ENCODE peak calls at places on chromosomes 16 and 17, in nine cellular contexts. J is AG09309; Q is fibroblast of pulmonary artery; S is H1; K is tibial artery; Z is CD8-positive, alpha-beta T cell; C is brain microvascular endothelial cell; M is AG10803; X is left ventricle myocardium inferior. B is an unnamed sample.

GRCh38 chr17:76013377-76013932 is 12.8 kb downstream of the CDK3 start:
- DNase-seq in J (no peak), Q (no peak), S (no peak), K (no peak), Z (no peak), C (no peak), M (no peak), X (no peak), B (no peak)

GRCh38 chr16:4320030-4320429 is 4.2 kb downstream of the GLIS2 start:
- DNase-seq in J (no peak), Q (no peak), S (no peak), K (no peak), Z (no peak), C (no peak), M (no peak), X (peak), B (no peak)

GRCh38 chr16:1911467-1912214 is 6.6 kb downstream of the HS3ST6 start:
- DNase-seq in J (no peak), Q (no peak), S (no peak), K (no peak), Z (no peak), C (no peak), M (no peak), X (no peak), B (no peak)

GRCh38 chr17:63588797-63589196 is 11.9 kb upstream of the TACO1 start:
- DNase-seq in J (no peak), Q (no peak), S (no peak), K (no peak), Z (no peak), C (no peak), M (no peak), X (no peak), B (no peak)

GRCh38 chr17:73234746-73235145 is 26.9 kb downstream of the CPSF4L start:
- DNase-seq in J (no peak), Q (no peak), S (no peak), K (no peak), Z (no peak), C (no peak), M (no peak), X (no peak), B (no peak)

GRCh38 chr17:34798581-34798980 is 162.7 kb downstream of the CCT6B start:
- DNase-seq in J (no peak), Q (no peak), S (no peak), K (no peak), Z (no peak), C (no peak), M (no peak), X (no peak), B (no peak)

GRCh38 chr17:20284575-20284974 is 182.8 kb downstream of the LGALS9B start:
- DNase-seq in J (no peak), Q (no peak), S (no peak), K (no peak), Z (no peak), C (no peak), M (no peak), X (no peak), B (no peak)

GRCh38 chr16:83393196-83393981 is 414.4 kb upstream of the HSBP1 start:
- DNase-seq in J (no peak), Q (peak), S (no peak), K (peak), Z (no peak), C (peak), M (peak), X (no peak), B (no peak)

GRCh38 chr17:70168979-70169706 is at the start of gene KCNJ2:
- DNase-seq in J (peak), Q (peak), S (peak), K (peak), Z (peak), C (peak), M (peak), X (peak), B (peak)

GRCh38 chr16:12235110-12235509 is 258.6 kb downstream of the SNX29 start:
- DNase-seq in J (no peak), Q (no peak), S (no peak), K (no peak), Z (no peak), C (no peak), M (no peak), X (no peak), B (no peak)

GRCh38 chr17:43406676-43407645 is 8.2 kb downstream of the ARL4D start:
- DNase-seq in J (no peak), Q (peak), S (no peak), K (no peak), Z (no peak), C (peak), M (peak), X (no peak), B (no peak)

GRCh38 chr16:86308514-86308913 is 201.8 kb upstream of the FOXF1 start:
- DNase-seq in J (no peak), Q (no peak), S (no peak), K (no peak), Z (no peak), C (no peak), M (no peak), X (no peak), B (no peak)

GRCh38 chr16:49620158-49620867 is 235.6 kb downstream of the ZNF423 start:
- DNase-seq in J (no peak), Q (peak), S (no peak), K (peak), Z (no peak), C (peak), M (peak), X (peak), B (no peak)

GRCh38 chr17:40089085-40089895 is 11.1 kb downstream of the NR1D1 start:
- DNase-seq in J (no peak), Q (no peak), S (no peak), K (peak), Z (no peak), C (no peak), M (no peak), X (no peak), B (no peak)

GRCh38 chr16:2468725-2469398 is 2.2 kb upstream of the NTN3 start:
- DNase-seq in J (no peak), Q (no peak), S (peak), K (no peak), Z (no peak), C (no peak), M (no peak), X (no peak), B (peak)

GRCh38 chr16:68073902-68074760 is 11.0 kb upstream of the NFATC3 start:
- DNase-seq in J (no peak), Q (no peak), S (peak), K (no peak), Z (no peak), C (no peak), M (no peak), X (no peak), B (no peak)

GRCh38 chr17:65301184-65301583 is 164.0 kb downstream of the RGS9 start:
- DNase-seq in J (no peak), Q (no peak), S (no peak), K (no peak), Z (no peak), C (no peak), M (no peak), X (no peak), B (no peak)

GRCh38 chr16:89039756-89040155 is 53.9 kb upstream of the ACSF3 start:
- DNase-seq in J (no peak), Q (no peak), S (no peak), K (no peak), Z (no peak), C (no peak), M (no peak), X (no peak), B (no peak)

GRCh38 chr17:42673885-42674754 is 2.7 kb downstream of the PLEKHH3 start:
- DNase-seq in J (no peak), Q (peak), S (peak), K (peak), Z (no peak), C (no peak), M (peak), X (peak), B (no peak)

GRCh38 chr17:38982858-38983746 is 15.9 kb upstream of the FBXO47 start:
- DNase-seq in J (no peak), Q (peak), S (peak), K (peak), Z (peak), C (peak), M (peak), X (no peak), B (no peak)

GRCh38 chr17:57809879-57810278 is 40.0 kb downstream of the MRPS23 start:
- DNase-seq in J (no peak), Q (no peak), S (no peak), K (no peak), Z (no peak), C (no peak), M (no peak), X (no peak), B (no peak)

GRCh38 chr17:29771561-29771960 is 148.8 kb upstream of the CORO6 start:
- DNase-seq in J (no peak), Q (no peak), S (no peak), K (no peak), Z (no peak), C (no peak), M (no peak), X (no peak), B (no peak)

GRCh38 chr16:88415381-88416323 is 32.9 kb downstream of the ZNF469 start:
- DNase-seq in J (no peak), Q (no peak), S (no peak), K (no peak), Z (no peak), C (no peak), M (no peak), X (no peak), B (peak)

GRCh38 chr16:30925646-30926332 is 2.4 kb downstream of the FBXL19 start:
- DNase-seq in J (no peak), Q (no peak), S (no peak), K (no peak), Z (no peak), C (no peak), M (no peak), X (no peak), B (no peak)

GRCh38 chr16:82282662-82283061 is 112.6 kb upstream of the MPHOSPH6 start:
- DNase-seq in J (no peak), Q (no peak), S (no peak), K (no peak), Z (no peak), C (no peak), M (no peak), X (no peak), B (no peak)

GRCh38 chr17:32099686-32100085 is 42.6 kb upstream of the RHOT1 start:
- DNase-seq in J (no peak), Q (no peak), S (no peak), K (no peak), Z (no peak), C (no peak), M (no peak), X (no peak), B (no peak)

GRCh38 chr17:57902800-57903759 is 52.1 kb downstream of the CUEDC1 start:
- DNase-seq in J (peak), Q (peak), S (no peak), K (peak), Z (no peak), C (peak), M (peak), X (peak), B (no peak)

GRCh38 chr17:17738901-17739300 is 57.6 kb downstream of the RAI1 start:
- DNase-seq in J (no peak), Q (peak), S (no peak), K (no peak), Z (no peak), C (no peak), M (no peak), X (no peak), B (no peak)

GRCh38 chr17:37219876-37220608 is 155.7 kb upstream of the C17orf78 start:
- DNase-seq in J (no peak), Q (no peak), S (no peak), K (no peak), Z (no peak), C (no peak), M (peak), X (no peak), B (no peak)

GRCh38 chr17:37225458-37225857 is 150.3 kb upstream of the C17orf78 start:
- DNase-seq in J (no peak), Q (no peak), S (no peak), K (no peak), Z (no peak), C (no peak), M (no peak), X (no peak), B (no peak)

GRCh38 chr17:37221865-37222264 is 153.9 kb upstream of the C17orf78 start:
- DNase-seq in J (no peak), Q (no peak), S (no peak), K (no peak), Z (no peak), C (no peak), M (no peak), X (no peak), B (no peak)

GRCh38 chr17:37218849-37219248 is 156.9 kb upstream of the C17orf78 start:
- DNase-seq in J (no peak), Q (no peak), S (no peak), K (no peak), Z (no peak), C (no peak), M (no peak), X (no peak), B (no peak)

DNA sequence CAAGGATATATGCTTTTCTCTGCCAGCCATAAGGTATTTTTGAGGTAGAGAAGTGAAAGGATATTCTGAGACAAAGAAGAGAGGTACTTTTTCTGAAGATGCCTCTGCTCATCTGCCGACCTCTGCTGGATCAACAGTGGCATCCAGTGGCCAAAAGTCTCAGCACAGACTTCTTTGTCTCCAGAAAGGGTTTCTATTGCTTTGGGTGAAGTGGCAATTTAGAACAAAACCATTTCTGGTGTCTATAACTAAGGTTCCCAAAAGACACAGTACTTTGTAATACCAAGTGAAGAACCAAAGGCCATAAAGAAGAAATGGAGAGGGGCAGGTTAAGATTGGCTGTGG is 155.2 kb upstream of the C17orf78 start:
- DNase-seq in J (no peak), Q (peak), S (no peak), K (no peak), Z (no peak), C (peak), M (peak), X (no peak), B (no peak)
- TF ChIP-seq CTCF in J (peak), Q (peak), S (peak), K (no peak), Z (no peak), C (peak), M (peak), X (peak), B (peak)

GRCh38 chr16:10122026-10122425 is 60.2 kb downstream of the GRIN2A start:
- DNase-seq in J (no peak), Q (no peak), S (no peak), K (no peak), Z (no peak), C (no peak), M (no peak), X (no peak), B (no peak)
- TF ChIP-seq CTCF in J (no peak), Q (no peak), S (no peak), K (no peak), Z (no peak), C (no peak), M (no peak), X (no peak), B (no peak)

GRCh38 chr16:51818342-51818944 is 667.4 kb upstream of the SALL1 start:
- DNase-seq in J (no peak), Q (peak), S (peak), K (no peak), Z (no peak), C (peak), M (peak), X (peak), B (no peak)
- TF ChIP-seq CTCF in J (peak), Q (peak), S (peak), K (peak), Z (no peak), C (peak), M (peak), X (peak), B (peak)

DNA sequence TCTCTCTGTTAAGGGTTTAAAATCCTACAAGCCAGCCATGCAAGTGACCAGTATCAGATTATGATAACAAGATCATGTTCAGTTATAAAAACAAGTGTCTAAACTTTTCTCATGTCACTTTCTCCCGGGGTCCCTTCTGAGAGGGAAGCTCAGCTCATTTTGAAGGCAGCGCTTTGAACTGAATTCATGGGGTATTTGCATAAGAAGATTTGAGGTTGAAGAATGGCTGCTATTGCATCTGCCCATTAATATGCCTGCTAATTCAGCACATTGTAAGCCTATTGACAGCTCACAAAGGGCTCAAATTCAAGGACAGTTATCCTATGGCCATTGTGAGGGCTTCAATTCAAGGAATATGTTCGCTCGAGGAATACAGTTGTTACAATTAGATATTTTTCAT is 290.2 kb upstream of the IRX3 start:
- DNase-seq in J (no peak), Q (no peak), S (no peak), K (no peak), Z (no peak), C (no peak), M (no peak), X (no peak), B (no peak)
- TF ChIP-seq CTCF in J (no peak), Q (no peak), S (no peak), K (no peak), Z (no peak), C (no peak), M (no peak), X (no peak), B (no peak)

GRCh38 chr16:5446623-5447240 is 349.1 kb upstream of the EEF2KMT start:
- DNase-seq in J (no peak), Q (no peak), S (no peak), K (no peak), Z (no peak), C (no peak), M (no peak), X (no peak), B (no peak)

GRCh38 chr16:5438591-5438990 is 341.0 kb upstream of the EEF2KMT start:
- DNase-seq in J (no peak), Q (no peak), S (no peak), K (no peak), Z (no peak), C (no peak), M (no peak), X (no peak), B (no peak)

GRCh38 chr16:5444181-5444580 is 346.6 kb upstream of the EEF2KMT start:
- DNase-seq in J (no peak), Q (no peak), S (no peak), K (no peak), Z (no peak), C (no peak), M (no peak), X (no peak), B (no peak)

GRCh38 chr16:5442986-5443385 is 345.4 kb upstream of the EEF2KMT start:
- DNase-seq in J (no peak), Q (no peak), S (no peak), K (no peak), Z (no peak), C (no peak), M (no peak), X (no peak), B (no peak)

DNA sequence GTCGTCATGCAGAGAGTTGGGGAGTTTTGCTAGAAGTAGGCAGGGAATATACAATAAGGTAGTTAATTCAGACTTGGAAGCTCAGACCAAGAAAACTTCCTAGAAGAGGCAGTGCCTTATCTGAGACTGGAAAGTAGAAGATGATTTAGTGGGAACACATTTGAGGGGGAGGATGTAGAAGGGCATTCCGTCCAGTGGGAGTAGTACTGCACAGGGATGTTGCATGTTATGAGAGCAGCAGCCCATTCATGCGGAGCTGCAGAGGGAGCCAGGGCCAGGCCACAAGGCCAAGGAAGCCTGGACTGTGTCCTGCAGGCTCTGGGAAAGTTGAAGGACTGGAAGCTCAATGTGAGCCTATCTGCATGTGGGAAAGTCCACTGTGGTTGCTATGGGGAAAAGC is 344.5 kb upstream of the EEF2KMT start:
- DNase-seq in J (no peak), Q (no peak), S (no peak), K (no peak), Z (no peak), C (no peak), M (no peak), X (no peak), B (no peak)
- TF ChIP-seq CTCF in J (no peak), Q (no peak), S (no peak), K (no peak), Z (no peak), C (no peak), M (no peak), X (no peak), B (no peak)

GRCh38 chr16:28974007-28974436 is 556 bp upstream of the SPNS1 start:
- DNase-seq in J (peak), Q (peak), S (peak), K (peak), Z (no peak), C (peak), M (peak), X (peak), B (no peak)
- TF ChIP-seq CTCF in J (peak), Q (peak), S (peak), K (peak), Z (no peak), C (peak), M (peak), X (peak), B (peak)

GRCh38 chr17:47281246-47281645 is 27.6 kb downstream of the ITGB3 start:
- DNase-seq in J (no peak), Q (no peak), S (no peak), K (no peak), Z (no peak), C (no peak), M (no peak), X (no peak), B (no peak)
- TF ChIP-seq CTCF in J (no peak), Q (no peak), S (no peak), K (no peak), Z (no peak), C (no peak), M (no peak), X (no peak), B (no peak)

GRCh38 chr16:57723170-57723569 is 12.4 kb upstream of the KATNB1 start:
- DNase-seq in J (no peak), Q (peak), S (peak), K (no peak), Z (no peak), C (no peak), M (no peak), X (no peak), B (no peak)
- TF ChIP-seq CTCF in J (peak), Q (peak), S (peak), K (no peak), Z (no peak), C (peak), M (peak), X (no peak), B (peak)

GRCh38 chr17:8117367-8117979 is 841 bp downstream of the ALOXE3 start:
- DNase-seq in J (no peak), Q (no peak), S (no peak), K (no peak), Z (no peak), C (no peak), M (no peak), X (no peak), B (no peak)
- TF ChIP-seq CTCF in J (no peak), Q (no peak), S (no peak), K (no peak), Z (no peak), C (no peak), M (no peak), X (no peak), B (no peak)

DNA sequence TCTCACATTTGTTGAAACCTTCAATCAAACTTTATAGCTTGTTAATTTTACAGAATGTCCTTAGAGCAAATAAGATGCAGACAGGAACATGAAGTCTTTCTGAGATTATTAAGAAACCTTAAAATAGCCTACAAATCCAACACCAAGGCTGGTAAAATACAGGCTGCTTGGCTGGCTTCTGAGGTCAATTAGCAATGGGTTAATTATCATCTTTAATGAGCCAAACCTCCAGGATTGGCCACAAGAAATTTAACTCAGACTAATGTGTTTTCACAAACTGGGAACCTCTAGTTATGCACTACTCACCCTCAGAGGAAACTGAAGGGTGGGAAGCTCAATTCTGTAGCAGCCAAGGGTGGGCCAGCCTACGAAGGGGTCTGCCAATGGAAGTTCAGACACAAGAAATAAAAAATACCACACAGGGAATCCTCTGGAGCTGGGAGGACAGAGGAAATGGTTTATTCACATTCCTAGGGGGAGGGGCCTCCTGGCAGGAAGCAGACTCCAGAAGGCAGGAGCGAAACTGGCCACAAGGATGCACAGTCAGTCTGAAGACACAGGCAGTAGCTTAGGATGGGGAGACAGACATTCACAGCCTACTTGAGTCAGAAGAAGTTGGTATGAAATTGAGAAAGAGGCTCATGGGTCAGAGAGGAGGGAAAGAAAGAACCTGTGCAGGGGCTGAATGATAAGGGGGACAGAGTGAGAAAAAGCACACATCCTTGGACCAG is 36.1 kb downstream of the HIC1 start:
- DNase-seq in J (peak), Q (peak), S (peak), K (peak), Z (no peak), C (peak), M (peak), X (peak), B (no peak)
- TF ChIP-seq CTCF in J (peak), Q (peak), S (peak), K (peak), Z (no peak), C (peak), M (peak), X (peak), B (no peak)

B was measured in D721Med.